ENCODE peak calls at places on chromosomes 13 and 19, in four cellular contexts. N is PC-3, Y is GM23248, L is GM23338. G is an unnamed sample.

GRCh38 chr19:10271543-10272086 is 695 bp downstream of the ICAM1 start:
- DNase-seq in N (no peak), Y (peak; percentile 58), L (no peak), G (no peak)

GRCh38 chr19:52748336-52748950 is 13.6 kb upstream of the ZNF611 start:
- DNase-seq in N (peak; percentile 67), Y (peak; percentile 69), L (peak; percentile 85), G (peak; percentile 73)

GRCh38 chr19:31664096-31664495 is 314.9 kb upstream of the TSHZ3 start:
- DNase-seq in N (no peak), Y (no peak), L (no peak), G (no peak)

GRCh38 chr13:30982506-30982905 is 50.0 kb downstream of the TEX26 start:
- DNase-seq in N (no peak), Y (no peak), L (no peak), G (no peak)

GRCh38 chr13:41411536-41411935 is 45.8 kb upstream of the RGCC start:
- DNase-seq in N (peak; percentile 58), Y (peak; percentile 68), L (peak; percentile 50), G (peak; percentile 57)

GRCh38 chr13:76769238-76769859 is 116.9 kb downstream of the KCTD12 start:
- DNase-seq in N (no peak), Y (no peak), L (no peak), G (no peak)

GRCh38 chr19:15616627-15617270 is 1.7 kb downstream of the CYP4F8 start:
- DNase-seq in N (no peak), Y (no peak), L (no peak), G (no peak)

GRCh38 chr13:49060698-49061387 is 85.1 kb downstream of the FNDC3A start:
- DNase-seq in N (peak; percentile 23), Y (peak; percentile 78), L (no peak), G (no peak)

GRCh38 chr13:89029062-89029461 is 1357.9 kb downstream of the SLITRK5 start:
- DNase-seq in N (no peak), Y (no peak), L (no peak), G (no peak)

GRCh38 chr19:57829316-57829715 is 783 bp upstream of the ZNF587B start:
- DNase-seq in N (no peak), Y (no peak), L (no peak), G (no peak)

GRCh38 chr13:25678398-25678797 is 306.6 kb downstream of the ATP8A2 start:
- DNase-seq in N (no peak), Y (no peak), L (no peak), G (no peak)

GRCh38 chr19:10769533-10770491 is 51.9 kb downstream of the DNM2 start:
- DNase-seq in N (peak; percentile 33), Y (peak; percentile 49), L (peak; percentile 39), G (peak; percentile 50)

GRCh38 chr19:48513289-48514122 is 1.9 kb upstream of the LMTK3 start:
- DNase-seq in N (peak; percentile 64), Y (peak; percentile 80), L (peak; percentile 98), G (peak; percentile 92)

GRCh38 chr19:49595006-49595818 is 4.2 kb downstream of the PRR12 start:
- DNase-seq in N (no peak), Y (no peak), L (no peak), G (no peak)

GRCh38 chr19:51107406-51108065 is 673 bp downstream of the CTU1 start:
- DNase-seq in N (peak; percentile 40), Y (peak; percentile 63), L (peak; percentile 32), G (peak; percentile 68)

GRCh38 chr19:4656102-4656501 is 14.0 kb downstream of the MYDGF start:
- DNase-seq in N (no peak), Y (no peak), L (no peak), G (no peak)

GRCh38 chr19:12667903-12668302 is 1.3 kb downstream of the WDR83 start:
- DNase-seq in N (no peak), Y (no peak), L (no peak), G (no peak)

GRCh38 chr13:67076378-67076777 is 153.8 kb downstream of the PCDH9 start:
- DNase-seq in N (no peak), Y (no peak), L (no peak), G (no peak)
- TF ChIP-seq EZH2phosphoT487 in N (no peak), Y (no peak), L (no peak), G (no peak)

DNA sequence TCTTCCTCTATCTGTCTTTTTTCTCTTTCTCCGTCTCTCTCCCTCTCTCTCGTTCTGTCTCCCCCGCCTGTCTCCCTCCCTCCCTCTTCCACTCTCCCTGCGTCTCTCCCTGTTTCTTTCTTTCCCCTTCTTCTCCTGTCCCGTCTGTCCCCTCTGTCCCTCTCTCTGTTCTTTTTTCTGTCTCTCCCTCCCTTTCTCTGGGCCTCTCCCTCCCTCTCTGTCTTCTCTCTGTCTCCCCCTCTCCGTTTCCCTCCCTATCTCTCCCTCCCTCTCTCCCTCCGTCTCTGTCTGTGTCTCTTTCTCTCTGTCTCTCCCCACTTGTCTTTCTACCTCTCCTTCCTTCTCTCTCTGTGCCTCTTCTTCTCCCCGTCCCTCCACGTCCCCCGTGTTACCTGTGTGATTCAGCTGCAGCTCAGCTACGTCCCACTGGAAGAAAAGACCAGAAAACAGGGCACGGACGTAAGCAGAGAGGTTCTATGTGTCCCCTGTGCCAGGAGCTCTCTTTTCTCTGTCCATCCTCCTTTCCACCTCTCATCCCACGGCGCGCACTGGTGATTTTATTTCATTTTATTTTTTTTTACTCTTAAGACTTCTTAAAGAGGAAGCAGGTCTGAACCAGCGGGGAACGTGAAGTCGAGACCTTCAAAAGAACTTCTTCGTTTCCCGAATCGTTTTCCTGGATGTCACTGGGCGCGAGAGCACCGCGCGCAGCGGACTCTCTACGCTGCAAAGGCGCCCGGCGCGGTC is 1.1 kb downstream of the CD70 start:
- DNase-seq in N (no peak), Y (peak; percentile 25), L (peak; percentile 32), G (no peak)
- TF ChIP-seq EZH2 in N (no peak), Y (peak; percentile 35), L (peak; percentile 79), G (peak; percentile 80)

GRCh38 chr13:110470272-110471009 is 91.1 kb downstream of the RAB20 start:
- DNase-seq in N (no peak), Y (no peak), L (no peak), G (no peak)
- H3K27ac ChIP-seq in N (no peak overlapping the region), Y (no peak overlapping the region), L (peak overlapping the region; percentile 55), G (no peak overlapping the region)

GRCh38 chr19:2077398-2077797 is 18.7 kb downstream of the MOB3A start:
- DNase-seq in N (no peak), Y (no peak), L (no peak), G (no peak)

GRCh38 chr19:2077833-2078619 is 18.1 kb downstream of the MOB3A start:
- DNase-seq in N (no peak), Y (no peak), L (no peak), G (no peak)

GRCh38 chr19:2079076-2079864 is 16.9 kb downstream of the MOB3A start:
- DNase-seq in N (no peak), Y (no peak), L (no peak), G (no peak)

GRCh38 chr19:2079865-2080301 is 16.2 kb downstream of the MOB3A start:
- DNase-seq in N (no peak), Y (no peak), L (no peak), G (no peak)

GRCh38 chr19:2076481-2077082 is 19.5 kb downstream of the MOB3A start:
- DNase-seq in N (no peak), Y (no peak), L (no peak), G (no peak)
- TF ChIP-seq EZH2phosphoT487 in N (no peak), Y (no peak), L (no peak), G (no peak)

GRCh38 chr19:1762243-1763140 is 9.2 kb downstream of the ONECUT3 start:
- DNase-seq in N (no peak), Y (no peak), L (no peak), G (no peak)
- TF ChIP-seq EZH2 in N (no peak), Y (no peak), L (peak; percentile 97), G (peak; percentile 96)

GRCh38 chr19:38402967-38403674 is at the start of gene FAM98C:
- DNase-seq in N (peak; percentile 94), Y (peak; percentile 98), L (peak; percentile 98), G (peak; percentile 99)
- H3K27ac ChIP-seq in N (no peak within 1 kb of the TSS), Y (no peak within 1 kb of the TSS), L (no peak within 1 kb of the TSS), G (no peak within 1 kb of the TSS)

GRCh38 chr13:42654212-42654611 is 80.3 kb downstream of the TNFSF11 start:
- DNase-seq in N (no peak), Y (no peak), L (no peak), G (no peak)
- TF ChIP-seq EZH2phosphoT487 in N (no peak), Y (no peak), L (no peak), G (no peak)

G was measured in neural progenitor cell.